ENCODE peak calls at places on chromosome 9, in six cellular contexts. D is Caco-2; I is GM23248; Z is iPS DF 6.9; W is CD4-positive, alpha-beta T cell; U is HepG2. G is an unnamed sample.

GRCh38 chr9:96192710-96193109 is 109.3 kb downstream of the HSD17B3 start:
- DNase-seq in U (no peak), D (no peak), W (no peak), Z (no peak), I (no peak), G (no peak)

GRCh38 chr9:73153793-73154227 is 2.1 kb downstream of the ANXA1 start:
- DNase-seq in D (no peak), W (no peak), Z (no peak), U (no peak), I (peak; percentile 79), G (peak; percentile 45)

GRCh38 chr9:77020438-77021264 is 1.2 kb downstream of the FOXB2 start:
- DNase-seq in D (no peak), W (no peak), U (no peak), Z (no peak), I (peak; percentile 18), G (no peak)

GRCh38 chr9:32969270-32969669 is 32.2 kb downstream of the APTX start:
- DNase-seq in Z (no peak), U (no peak), W (no peak), I (peak; percentile 83), D (no peak), G (no peak)

GRCh38 chr9:113299800-113300292 is 3.3 kb downstream of the RNF183 start:
- DNase-seq in W (no peak), D (no peak), I (peak; percentile 9), U (no peak), Z (no peak), G (no peak)

GRCh38 chr9:95736370-95736769 is 139.1 kb upstream of the ERCC6L2 start:
- DNase-seq in W (no peak), D (peak; percentile 15), I (peak; percentile 17), Z (no peak), U (no peak), G (no peak)

GRCh38 chr9:34989946-34990635 is 546 bp downstream of the DNAJB5 start:
- DNase-seq in W (peak; percentile 19), U (no peak), I (peak; percentile 76), D (peak; percentile 60), Z (no peak), G (no peak)

GRCh38 chr9:15192856-15193255 is 114.2 kb downstream of the TTC39B start:
- DNase-seq in W (no peak), U (no peak), Z (no peak), I (no peak), D (no peak), G (no peak)

GRCh38 chr9:124126571-124127289 is 115.2 kb downstream of the LHX2 start:
- DNase-seq in D (peak; percentile 84), I (peak; percentile 62), W (peak; percentile 65), Z (peak; percentile 54), U (peak; percentile 56), G (peak; percentile 67)

GRCh38 chr9:136373300-136374182 is at the start of gene CARD9:
- DNase-seq in D (no peak), Z (no peak), W (no peak), U (peak; percentile 66), I (no peak), G (no peak)

GRCh38 chr9:89598926-89599325 is 5.9 kb upstream of the GADD45G start:
- DNase-seq in Z (no peak), I (no peak), D (peak; percentile 14), U (no peak), W (no peak), G (no peak)
- H3K9me3 ChIP-seq in Z (no peaks in the 10 kb centered on the region), I (no peaks in the 10 kb centered on the region), D (no peaks in the 10 kb centered on the region), U (no peaks in the 10 kb centered on the region), W (no peaks in the 10 kb centered on the region), G (no peaks in the 10 kb centered on the region)

GRCh38 chr9:40927851-40928802 is 200.4 kb downstream of the FOXD4L6 start:
- DNase-seq in Z (no peak), W (no peak), U (no peak), I (no peak), D (no peak), G (no peak)

GRCh38 chr9:40925149-40925548 is 203.3 kb downstream of the FOXD4L6 start:
- DNase-seq in U (no peak), Z (no peak), W (no peak), D (no peak), I (no peak), G (no peak)

GRCh38 chr9:40927260-40927631 is 201.2 kb downstream of the FOXD4L6 start:
- DNase-seq in I (no peak), W (no peak), Z (no peak), U (no peak), D (no peak), G (no peak)

GRCh38 chr9:40928803-40929487 is 199.5 kb downstream of the FOXD4L6 start:
- DNase-seq in Z (no peak), W (no peak), D (no peak), U (no peak), I (no peak), G (no peak)

GRCh38 chr9:40926404-40927259 is 201.8 kb downstream of the FOXD4L6 start:
- DNase-seq in D (no peak), I (no peak), U (no peak), Z (no peak), W (no peak), G (no peak)
- H3K9me3 ChIP-seq in D (no peaks in the 10 kb centered on the region), I (no peaks in the 10 kb centered on the region), U (peaks cover 6% of the 10 kb centered on the region), Z (peaks cover 10% of the 10 kb centered on the region), W (peaks cover 85% of the 10 kb centered on the region), G (no peaks in the 10 kb centered on the region)

DNA sequence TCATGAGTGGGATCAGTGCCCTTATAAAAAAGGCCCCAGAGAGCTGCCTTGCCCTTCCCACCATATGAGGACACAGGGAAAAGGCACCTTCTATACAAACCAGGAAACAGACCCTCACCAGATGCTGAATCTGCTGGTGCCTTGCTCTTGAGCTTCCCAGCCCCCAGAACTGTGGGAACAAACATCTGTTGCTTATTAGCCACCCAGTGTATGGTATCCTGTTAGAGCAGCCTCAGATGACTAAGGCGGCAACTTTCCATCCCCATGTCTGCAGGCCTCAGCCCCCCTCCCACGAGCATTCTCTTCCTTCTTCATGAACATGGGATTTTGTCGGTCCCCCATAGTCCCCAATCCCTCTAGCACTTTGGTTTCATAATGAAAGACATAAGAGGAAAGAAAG is 202.5 kb upstream of the GAS1 start:
- DNase-seq in I (peak; percentile 31), U (no peak), Z (no peak), D (no peak), W (no peak), G (no peak)
- H3K9me3 ChIP-seq in I (no peaks in the 10 kb centered on the region), U (no peaks in the 10 kb centered on the region), Z (no peaks in the 10 kb centered on the region), D (no peaks in the 10 kb centered on the region), W (no peaks in the 10 kb centered on the region), G (no peaks in the 10 kb centered on the region)

GRCh38 chr9:138010274-138010800 is 132.8 kb downstream of the CACNA1B start:
- DNase-seq in D (no peak), Z (no peak), W (no peak), I (no peak), U (no peak), G (no peak)
- H3K9me3 ChIP-seq in D (no peaks in the 10 kb centered on the region), Z (no peaks in the 10 kb centered on the region), W (no peaks in the 10 kb centered on the region), I (no peaks in the 10 kb centered on the region), U (no peaks in the 10 kb centered on the region), G (no peaks in the 10 kb centered on the region)

GRCh38 chr9:135243201-135244190 is 156.0 kb downstream of the OLFM1 start:
- DNase-seq in U (no peak), W (no peak), I (no peak), Z (no peak), D (no peak), G (no peak)
- H3K9me3 ChIP-seq in U (no peaks in the 10 kb centered on the region), W (no peaks in the 10 kb centered on the region), I (no peaks in the 10 kb centered on the region), Z (no peaks in the 10 kb centered on the region), D (no peaks in the 10 kb centered on the region), G (no peaks in the 10 kb centered on the region)

DNA sequence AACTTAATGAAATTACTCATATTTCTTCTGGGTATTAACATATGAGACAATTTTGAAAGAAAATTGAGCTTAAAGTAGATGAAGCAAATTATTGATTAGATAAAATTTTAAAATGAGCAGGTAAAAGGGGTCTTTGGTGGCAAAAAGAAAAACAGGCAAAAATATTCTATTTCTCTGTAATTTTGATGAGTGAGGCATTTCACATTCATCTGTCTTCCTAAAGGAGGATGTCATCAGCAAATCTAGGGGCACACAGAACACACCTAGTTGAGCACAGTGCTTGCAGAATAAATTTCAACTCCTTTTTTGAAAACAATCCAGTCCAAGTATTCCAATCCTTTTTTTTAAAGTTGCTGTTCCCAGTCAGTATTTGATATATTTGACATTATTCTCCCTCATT is 16.2 kb downstream of the ZNF189 start:
- DNase-seq in Z (no peak), W (no peak), U (no peak), D (no peak), I (no peak), G (no peak)
- H3K9me3 ChIP-seq in Z (no peaks in the 10 kb centered on the region), W (peaks cover 72% of the 10 kb centered on the region), U (no peaks in the 10 kb centered on the region), D (peaks cover 31% of the 10 kb centered on the region), I (peaks cover 6% of the 10 kb centered on the region), G (peaks cover 23% of the 10 kb centered on the region)

DNA sequence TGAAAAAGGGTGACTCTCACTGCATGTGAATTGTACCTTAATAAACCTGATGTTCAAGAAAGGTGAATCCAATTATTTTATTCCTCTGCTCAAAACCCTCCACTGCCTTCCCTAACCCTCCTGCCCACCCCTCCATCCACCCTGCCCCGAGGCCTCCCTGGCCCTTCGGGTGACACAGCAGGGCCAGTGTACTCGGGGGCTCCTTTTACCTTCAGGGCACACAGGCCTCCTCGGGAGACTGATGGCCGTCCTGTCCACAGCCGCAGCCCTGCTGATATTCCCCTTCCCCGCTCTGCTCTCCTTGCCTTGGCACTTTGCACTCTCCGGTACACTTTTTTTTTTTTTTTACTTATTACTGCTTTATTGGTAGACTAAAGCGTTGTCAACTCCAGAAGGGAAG is 234.0 kb downstream of the CACNA1B start:
- DNase-seq in D (no peak), W (no peak), U (no peak), Z (no peak), I (no peak), G (no peak)
- H3K9me3 ChIP-seq in D (no peaks in the 10 kb centered on the region), W (no peaks in the 10 kb centered on the region), U (no peaks in the 10 kb centered on the region), Z (no peaks in the 10 kb centered on the region), I (no peaks in the 10 kb centered on the region), G (no peaks in the 10 kb centered on the region)

DNA sequence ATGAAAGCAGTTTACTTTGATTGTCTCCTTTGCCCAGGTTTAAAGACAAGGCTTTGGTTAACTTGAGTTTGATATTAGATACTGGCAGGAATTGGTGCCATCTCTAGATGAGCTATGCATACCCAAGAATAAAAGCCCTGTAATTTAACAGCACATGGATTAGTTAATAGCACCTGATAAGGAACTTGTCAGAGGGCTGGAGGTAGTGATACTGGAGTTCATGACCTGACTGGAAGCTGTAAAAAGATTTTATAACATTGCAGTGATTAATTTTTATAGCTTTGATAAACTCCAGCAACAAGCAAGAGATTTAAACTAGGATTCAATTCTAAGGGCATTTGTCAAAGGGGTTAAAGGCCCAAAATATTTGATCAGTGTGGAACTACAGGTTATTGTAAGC is 34.9 kb upstream of the SYK start:
- DNase-seq in U (no peak), D (no peak), W (no peak), I (no peak), Z (no peak), G (no peak)
- H3K9me3 ChIP-seq in U (peaks cover 38% of the 10 kb centered on the region), D (peaks cover 11% of the 10 kb centered on the region), W (no peaks in the 10 kb centered on the region), I (peaks cover 4% of the 10 kb centered on the region), Z (peaks cover 2% of the 10 kb centered on the region), G (peaks cover 11% of the 10 kb centered on the region)

GRCh38 chr9:105637787-105638395 is 24.4 kb upstream of the TAL2 start:
- DNase-seq in U (no peak), I (peak; percentile 16), W (no peak), Z (no peak), D (no peak), G (no peak)
- H3K9me3 ChIP-seq in U (peaks cover 5% of the 10 kb centered on the region), I (no peaks in the 10 kb centered on the region), W (no peaks in the 10 kb centered on the region), Z (no peaks in the 10 kb centered on the region), D (peaks cover 9% of the 10 kb centered on the region), G (no peaks in the 10 kb centered on the region)